ENCODE peak calls at places on chromosome 4, in nine cellular contexts. K is HepG2, S is colonic mucosa, N is mammary epithelial cell, U is astrocyte, M is fibroblast of lung, V is mesenchymal stem cell, J is MM.1S, R is GM23248. L is an unnamed sample.

GRCh38 chr4:123455360-123455759 is 58.8 kb downstream of the SPRY1 start:
- DNase-seq in V (no peak), M (no peak), U (no peak), N (no peak), R (no peak), J (no peak), S (no peak), K (peak; percentile 10), L (no peak)

GRCh38 chr4:89913623-89914022 is 19.0 kb downstream of the MMRN1 start:
- DNase-seq in K (no peak), J (no peak), R (no peak), M (no peak), S (no peak), N (no peak), U (no peak), V (no peak), L (no peak)

GRCh38 chr4:8278421-8279287 is 9.1 kb downstream of the HTRA3 start:
- DNase-seq in N (peak; percentile 46), U (peak; percentile 73), J (no peak), S (no peak), V (peak; percentile 94), M (peak; percentile 93), R (peak; percentile 89), K (no peak), L (no peak)

GRCh38 chr4:40243390-40243948 is 46.6 kb downstream of the RHOH start:
- DNase-seq in M (no peak), U (no peak), V (no peak), K (no peak), N (no peak), S (no peak), J (no peak), R (no peak), L (no peak)

GRCh38 chr4:174256277-174256713 is 27.2 kb downstream of the FBXO8 start:
- DNase-seq in U (peak; percentile 63), R (peak; percentile 75), J (no peak), S (no peak), K (no peak), V (peak; percentile 62), M (peak; percentile 80), N (peak; percentile 11), L (no peak)

GRCh38 chr4:23788460-23788859 is 101.4 kb downstream of the PPARGC1A start:
- DNase-seq in K (peak; percentile 47), J (no peak), M (peak; percentile 40), R (no peak), S (no peak), U (peak; percentile 50), N (no peak), V (peak; percentile 71), L (no peak)

GRCh38 chr4:5045099-5045498 is 6.2 kb upstream of the STK32B start:
- DNase-seq in K (no peak), S (no peak), N (no peak), R (peak; percentile 10), M (no peak), J (no peak), V (no peak), U (no peak), L (no peak)

GRCh38 chr4:121148621-121149020 is 15.5 kb downstream of the TNIP3 start:
- DNase-seq in S (no peak), M (no peak), R (peak; percentile 34), V (no peak), N (no peak), J (no peak), K (no peak), U (no peak), L (no peak)

GRCh38 chr4:17932041-17932440 is 89.5 kb downstream of the LCORL start:
- DNase-seq in N (peak; percentile 41), M (peak; percentile 33), V (no peak), R (no peak), U (no peak), K (no peak), J (no peak), S (no peak), L (no peak)

GRCh38 chr4:127012549-127012948 is 620.2 kb upstream of the INTU start:
- DNase-seq in R (peak; percentile 57), V (peak; percentile 37), J (no peak), M (peak; percentile 65), K (no peak), S (no peak), N (peak; percentile 39), U (peak; percentile 85), L (no peak)

GRCh38 chr4:29970626-29971025 is 749.5 kb upstream of the PCDH7 start:
- DNase-seq in U (no peak), R (no peak), K (no peak), V (peak; percentile 47), M (peak; percentile 18), N (no peak), J (no peak), S (no peak), L (no peak)

GRCh38 chr4:119585771-119586170 is 42.8 kb downstream of the PDE5A start:
- DNase-seq in N (peak; percentile 25), S (no peak), U (peak; percentile 97), R (peak; percentile 9), M (peak; percentile 21), V (peak; percentile 19), J (no peak), K (no peak), L (peak; percentile 16)

DNA sequence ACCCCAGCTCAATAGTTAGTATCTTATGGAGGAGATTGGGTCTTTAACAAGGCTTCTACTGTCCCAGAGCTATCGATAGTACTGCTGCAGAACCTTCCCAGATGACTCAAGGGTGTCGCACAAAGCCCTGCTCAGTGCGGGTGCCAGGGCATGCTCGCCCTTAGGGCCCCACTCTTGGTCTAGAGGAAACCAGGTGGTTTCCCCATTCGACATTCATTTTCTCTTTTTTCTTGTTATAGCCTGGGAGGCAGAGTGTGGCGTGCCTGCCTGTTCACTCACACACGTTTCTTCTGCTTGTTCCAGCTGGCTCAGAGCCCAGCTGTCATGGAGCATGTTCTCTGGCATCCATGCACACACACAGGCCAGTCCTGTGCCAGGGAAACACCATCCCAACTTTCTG is 144.5 kb downstream of the SMIM20 start:
- DNase-seq in N (peak; percentile 77), R (no peak), J (no peak), S (no peak), K (no peak), M (peak; percentile 37), U (no peak), V (no peak), L (no peak)
- H3K9ac ChIP-seq in N (no peak overlapping the region), R (no peak overlapping the region), J (no peak overlapping the region), S (no peak overlapping the region), K (no peak overlapping the region), M (no peak overlapping the region), U (no peak overlapping the region), V (no peak overlapping the region), L (no peak overlapping the region)

GRCh38 chr4:13327991-13328390 is 156.1 kb downstream of the RAB28 start:
- DNase-seq in M (no peak), N (peak; percentile 1), R (peak; percentile 56), S (no peak), U (no peak), V (no peak), K (no peak), J (no peak), L (no peak)

GRCh38 chr4:13331827-13332226 is 152.3 kb downstream of the RAB28 start:
- DNase-seq in N (no peak), J (no peak), S (no peak), R (no peak), K (no peak), U (no peak), V (no peak), M (no peak), L (no peak)

GRCh38 chr4:13328591-13328990 is 155.5 kb downstream of the RAB28 start:
- DNase-seq in K (no peak), M (no peak), S (no peak), U (peak; percentile 49), N (peak; percentile 70), J (no peak), R (peak; percentile 78), V (no peak), L (no peak)

GRCh38 chr4:13329963-13330362 is 154.2 kb downstream of the RAB28 start:
- DNase-seq in N (peak; percentile 77), M (peak; percentile 62), J (no peak), S (no peak), U (peak; percentile 72), K (no peak), V (peak; percentile 21), R (peak; percentile 64), L (no peak)

GRCh38 chr4:13329340-13329850 is 154.7 kb downstream of the RAB28 start:
- DNase-seq in S (no peak), K (no peak), J (no peak), R (no peak), V (no peak), M (no peak), N (peak; percentile 1), U (no peak), L (no peak)
- H3K4me3 ChIP-seq in S (no peak overlapping the region), K (no peak overlapping the region), J (no peak overlapping the region), R (no peak overlapping the region), V (peak overlapping the region; percentile 4), M (no peak overlapping the region), N (no peak overlapping the region), U (no peak overlapping the region), L (no peak overlapping the region)

GRCh38 chr4:1578301-1578781 is 105.8 kb downstream of the FAM53A start:
- DNase-seq in J (no peak), M (no peak), S (no peak), V (no peak), N (no peak), U (no peak), R (peak; percentile 39), K (no peak), L (no peak)
- H3K27ac ChIP-seq in J (no peak overlapping the region), M (no peak overlapping the region), S (no peak overlapping the region), V (no peak overlapping the region), N (no peak overlapping the region), U (no peak overlapping the region), R (no peak overlapping the region), K (no peak overlapping the region), L (no peak overlapping the region)

GRCh38 chr4:74933562-74934015 is 673 bp downstream of the PARM1 start:
- DNase-seq in N (peak; percentile 19), V (peak; percentile 47), R (peak; percentile 30), U (no peak), K (no peak), J (peak; percentile 53), S (peak; percentile 50), M (peak; percentile 6), L (peak; percentile 71)
- H3K9ac ChIP-seq in N (no peak overlapping the region), V (peak overlapping the region; percentile 48), R (no peak overlapping the region), U (no peak overlapping the region), K (no peak overlapping the region), J (peak overlapping the region; percentile 86), S (peak overlapping the region; percentile 86), M (no peak overlapping the region), L (peak overlapping the region; percentile 83)

GRCh38 chr4:54109226-54110018 is 9.5 kb downstream of the GSX2 start:
- DNase-seq in V (no peak), S (no peak), J (no peak), N (no peak), K (no peak), U (no peak), M (no peak), R (no peak), L (no peak)
- H3K4me3 ChIP-seq in V (peak overlapping the region; percentile 64), S (no peak overlapping the region), J (no peak overlapping the region), N (no peak overlapping the region), K (no peak overlapping the region), U (no peak overlapping the region), M (no peak overlapping the region), R (no peak overlapping the region), L (peak overlapping the region; percentile 55)

GRCh38 chr4:68963389-68963788 is 11.8 kb upstream of the UGT2A3 start:
- DNase-seq in M (no peak), R (no peak), U (no peak), S (no peak), V (no peak), J (no peak), N (no peak), K (no peak), L (no peak)
- H3K27ac ChIP-seq in M (no peak overlapping the region), R (no peak overlapping the region), U (no peak overlapping the region), S (peak overlapping the region; percentile 64), V (peak overlapping the region; percentile 88), J (no peak overlapping the region), N (no peak overlapping the region), K (no peak overlapping the region), L (no peak overlapping the region)